ENCODE peak calls at places on chromosomes 6 and 20, in seven cellular contexts. X is IMR-90, R is transverse colon, B is body of pancreas, Z is ovary, T is stomach, L is prostate gland. H is an unnamed sample.

GRCh38 chr20:25226433-25227316 is 21.2 kb upstream of the PYGB start:
- DNase-seq in X (no peak), R (no peak), B (peak; percentile 47), Z (no peak), T (no peak), L (peak; percentile 51), H (no peak)

GRCh38 chr6:47258724-47259347 is 50.9 kb downstream of the TNFRSF21 start:
- DNase-seq in X (no peak), R (no peak), B (no peak), Z (no peak), T (no peak), L (no peak), H (no peak)

GRCh38 chr6:81865712-81866111 is 113.2 kb upstream of the TENT5A start:
- DNase-seq in X (peak; percentile 92), R (no peak), B (no peak), Z (no peak), T (no peak), L (no peak), H (no peak)

GRCh38 chr6:142822383-142822782 is 122.6 kb downstream of the HIVEP2 start:
- DNase-seq in X (no peak), R (no peak), B (no peak), Z (no peak), T (no peak), L (no peak), H (no peak)

GRCh38 chr20:32977281-32978008 is 26.8 kb downstream of the SUN5 start:
- DNase-seq in X (no peak), R (no peak), B (no peak), Z (no peak), T (no peak), L (no peak), H (no peak)

GRCh38 chr20:37411408-37412306 is 65.7 kb downstream of the SRC start:
- DNase-seq in X (no peak), R (no peak), B (no peak), Z (no peak), T (no peak), L (no peak), H (no peak)

GRCh38 chr6:46010270-46010669 is 5.4 kb downstream of the CLIC5 start:
- DNase-seq in X (no peak), R (no peak), B (no peak), Z (no peak), T (no peak), L (no peak), H (no peak)

GRCh38 chr6:43953794-43954310 is 173.4 kb downstream of the MRPL14 start:
- DNase-seq in X (no peak), R (no peak), B (peak; percentile 22), Z (peak; percentile 54), T (no peak), L (no peak), H (no peak)

GRCh38 chr20:53884859-53885654 is 185.3 kb downstream of the BCAS1 start:
- DNase-seq in X (no peak), R (no peak), B (no peak), Z (no peak), T (no peak), L (no peak), H (no peak)

GRCh38 chr6:134041093-134041492 is 11.3 kb downstream of the SLC2A12 start:
- DNase-seq in X (peak; percentile 82), R (no peak), B (no peak), Z (no peak), T (no peak), L (no peak), H (no peak)

GRCh38 chr6:16007146-16007545 is 121.7 kb upstream of the MYLIP start:
- DNase-seq in X (no peak), R (no peak), B (no peak), Z (no peak), T (no peak), L (no peak), H (no peak)

DNA sequence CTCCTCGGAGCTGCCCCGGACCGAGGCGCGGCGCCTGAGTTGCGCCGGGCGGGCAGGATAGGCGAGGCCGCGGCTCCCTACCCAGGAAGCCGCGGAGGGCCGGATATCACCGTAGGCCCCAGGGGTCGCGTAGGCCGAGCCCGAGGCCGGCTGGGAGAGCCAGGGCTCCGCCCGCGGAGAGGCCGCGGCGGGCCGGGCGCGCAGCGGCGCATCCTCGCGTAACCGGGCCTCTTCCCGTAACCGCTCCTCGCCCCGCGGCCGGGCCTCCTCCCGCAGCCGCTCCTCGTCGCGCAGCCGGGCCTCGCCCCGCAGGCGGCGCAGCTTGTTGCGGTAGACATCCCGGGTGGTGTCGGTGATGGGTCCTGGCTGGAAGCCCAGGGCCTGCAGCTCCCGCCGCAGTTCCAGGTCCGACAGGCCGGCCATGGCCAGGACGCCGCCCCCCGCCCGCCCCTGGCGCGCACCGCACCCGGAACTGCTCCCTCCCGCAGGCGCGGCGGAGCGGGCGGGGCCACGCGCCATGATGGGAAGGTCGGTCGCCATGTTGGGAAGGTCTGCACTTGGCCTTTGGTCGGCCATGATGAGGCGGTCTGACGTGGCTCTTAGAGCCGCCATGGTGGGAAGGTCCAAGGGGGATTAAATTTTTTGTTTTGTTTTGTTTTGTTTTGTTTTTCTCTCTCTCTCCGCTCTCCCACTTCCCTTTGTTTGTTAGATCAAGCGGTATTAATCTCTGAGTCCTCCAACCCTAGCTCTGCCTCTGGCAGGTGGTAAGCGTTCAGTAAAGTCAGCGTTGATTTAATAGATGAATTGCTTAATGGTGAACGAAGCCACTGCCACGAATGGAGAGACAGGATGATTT is at the start of gene LEMD2:
- DNase-seq in X (peak; percentile 94), R (peak; percentile 95), B (peak; percentile 95), Z (peak; percentile 97), T (peak; percentile 94), L (peak; percentile 87), H (peak; percentile 96)
- TF ChIP-seq POLR2A in X (peak; percentile 71), R (peak; percentile 81), B (peak; percentile 79), Z (peak; percentile 92), T (no peak), L (peak; percentile 96), H (peak; percentile 82)

GRCh38 chr6:149472241-149472640 is 12.6 kb downstream of the ZC3H12D start:
- DNase-seq in X (no peak), R (no peak), B (no peak), Z (no peak), T (no peak), L (no peak), H (no peak)

GRCh38 chr6:149473080-149474052 is 11.4 kb downstream of the ZC3H12D start:
- DNase-seq in X (no peak), R (peak; percentile 89), B (no peak), Z (no peak), T (peak; percentile 44), L (no peak), H (peak; percentile 84)

GRCh38 chr6:149470948-149471347 is 13.9 kb downstream of the ZC3H12D start:
- DNase-seq in X (no peak), R (no peak), B (no peak), Z (no peak), T (no peak), L (no peak), H (no peak)

GRCh38 chr6:149474108-149474935 is 10.5 kb downstream of the ZC3H12D start:
- DNase-seq in X (no peak), R (peak; percentile 60), B (no peak), Z (no peak), T (no peak), L (no peak), H (peak; percentile 63)

DNA sequence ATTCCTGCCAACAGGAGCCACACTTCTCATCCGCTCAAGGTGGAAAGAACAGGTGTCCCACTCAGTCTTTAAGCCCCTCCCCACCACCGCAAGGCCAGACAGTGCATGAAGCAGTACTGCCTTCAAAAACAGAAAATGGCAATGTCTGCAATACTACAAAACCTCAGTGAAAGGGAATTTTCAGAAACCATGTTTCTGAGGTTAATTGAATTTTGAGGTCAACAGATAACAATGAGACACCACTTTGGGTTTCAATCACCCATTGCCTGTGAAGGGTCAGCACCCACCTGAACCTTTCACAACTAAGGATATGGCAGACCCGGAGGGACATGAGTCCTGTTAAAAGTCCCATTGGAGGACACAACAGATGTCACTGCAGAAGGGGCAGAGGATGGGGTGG is 13.0 kb downstream of the ZC3H12D start:
- DNase-seq in X (no peak), R (no peak), B (no peak), Z (no peak), T (no peak), L (no peak), H (no peak)
- H3K27ac ChIP-seq in X (no peak overlapping the region), R (no peak overlapping the region), B (no peak overlapping the region), Z (no peak overlapping the region), T (no peak overlapping the region), L (no peak overlapping the region), H (no peak overlapping the region)

GRCh38 chr6:159043236-159043635 is 1.6 kb downstream of the TAGAP start:
- DNase-seq in X (no peak), R (no peak), B (no peak), Z (no peak), T (no peak), L (no peak), H (no peak)

GRCh38 chr6:159047896-159048685 is 3.3 kb upstream of the TAGAP start:
- DNase-seq in X (no peak), R (no peak), B (no peak), Z (no peak), T (no peak), L (no peak), H (no peak)

GRCh38 chr6:159043986-159044385 is 805 bp downstream of the TAGAP start:
- DNase-seq in X (no peak), R (no peak), B (no peak), Z (no peak), T (no peak), L (no peak), H (no peak)

GRCh38 chr6:159044899-159045727 is at the start of gene TAGAP:
- DNase-seq in X (peak; percentile 2), R (peak; percentile 83), B (no peak), Z (peak; percentile 54), T (peak; percentile 70), L (peak; percentile 46), H (peak; percentile 95)

DNA sequence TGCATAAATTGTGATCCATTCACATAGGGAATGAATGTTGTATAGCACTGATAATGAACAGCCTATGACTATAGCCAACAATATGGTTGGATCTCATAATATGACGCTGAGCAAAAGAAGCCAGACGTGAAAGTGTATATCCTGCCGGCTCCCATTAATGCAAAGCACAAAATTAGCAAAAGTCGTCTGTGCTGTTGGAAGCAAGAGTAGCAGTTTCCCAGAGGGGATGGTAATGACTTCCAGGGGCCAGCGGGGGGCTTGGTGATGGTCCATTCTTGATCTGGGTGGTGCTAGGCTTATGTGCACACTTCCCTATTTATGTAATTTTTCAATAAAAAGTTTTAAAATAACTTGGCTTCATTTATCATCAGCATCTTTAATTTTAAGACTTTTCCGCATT is 1.0 kb upstream of the TAGAP start:
- DNase-seq in X (no peak), R (no peak), B (no peak), Z (no peak), T (no peak), L (no peak), H (no peak)
- TF ChIP-seq POLR2A in X (no peak), R (no peak), B (no peak), Z (no peak), T (no peak), L (no peak), H (no peak)

GRCh38 chr6:56374841-56375369 is 127.5 kb upstream of the COL21A1 start:
- DNase-seq in X (peak; percentile 65), R (no peak), B (no peak), Z (no peak), T (no peak), L (no peak), H (no peak)
- H3K27ac ChIP-seq in X (peak overlapping the region; percentile 70), R (peak overlapping the region; percentile 83), B (no peak overlapping the region), Z (no peak overlapping the region), T (peak overlapping the region; percentile 84), L (peak overlapping the region; percentile 37), H (peak overlapping the region; percentile 59)

GRCh38 chr6:127459231-127459641 is at the start of gene KIAA0408:
- DNase-seq in X (peak; percentile 87), R (peak; percentile 51), B (peak; percentile 51), Z (peak; percentile 67), T (peak; percentile 62), L (peak; percentile 89), H (no peak)
- TF ChIP-seq POLR2A in X (no peak), R (peak; percentile 18), B (no peak), Z (no peak), T (no peak), L (no peak), H (no peak)